ENCODE peak calls at places on chromosomes 4 and X, in nine cellular contexts. J is T-cell, L is psoas muscle, K is upper lobe of right lung, V is EL, H is adipocyte, O is glomerular endothelial cell, S is hippocampal formation, E is mammary epithelial cell. F is an unnamed sample.

GRCh38 chr4:8198206-8198905 is 734 bp upstream of the SH3TC1 start:
- DNase-seq in L (no peak), J (no peak), O (no peak), V (no peak), K (peak; percentile 81), E (peak; percentile 78), H (no peak), S (no peak), F (no peak)

GRCh38 chr4:116599859-116600258 is 485.5 kb downstream of the TRAM1L1 start:
- DNase-seq in J (no peak), V (no peak), S (no peak), H (no peak), L (peak; percentile 11), K (no peak), E (no peak), O (no peak), F (peak; percentile 12)

GRCh38 chr4:112112590-112113170 is 32.6 kb upstream of the FAM241A start:
- DNase-seq in H (no peak), O (no peak), J (no peak), E (no peak), S (no peak), L (no peak), V (no peak), K (no peak), F (no peak)

GRCh38 chrX:40736170-40736505 is 796 bp upstream of the MED14 start:
- DNase-seq in K (no peak), O (no peak), E (no peak), V (no peak), H (no peak), S (no peak), J (no peak), L (no peak), F (no peak)

GRCh38 chr4:112882286-112882685 is 167.2 kb upstream of the ANK2 start:
- DNase-seq in H (no peak), J (no peak), K (no peak), L (no peak), E (no peak), V (no peak), O (no peak), S (no peak), F (no peak)

GRCh38 chrX:123742440-123742839 is 9.6 kb upstream of the THOC2 start:
- DNase-seq in V (no peak), L (no peak), S (no peak), J (no peak), E (no peak), O (no peak), K (no peak), H (no peak), F (no peak)

GRCh38 chr4:139789096-139789495 is 123.5 kb downstream of the MGST2 start:
- DNase-seq in J (no peak), H (no peak), K (no peak), O (no peak), S (no peak), L (no peak), E (no peak), V (no peak), F (no peak)

GRCh38 chr4:101155368-101155767 is 192.0 kb downstream of the PPP3CA start:
- DNase-seq in L (no peak), E (peak; percentile 78), S (no peak), O (no peak), K (no peak), V (peak; percentile 81), J (no peak), H (peak; percentile 72), F (no peak)

GRCh38 chr4:127601029-127601428 is 31.7 kb upstream of the INTU start:
- DNase-seq in E (no peak), L (no peak), O (no peak), J (no peak), K (no peak), S (no peak), H (peak; percentile 78), V (no peak), F (no peak)

GRCh38 chr4:20416800-20417199 is 165.1 kb downstream of the SLIT2 start:
- DNase-seq in E (no peak), S (no peak), V (no peak), H (peak; percentile 46), O (no peak), J (no peak), K (no peak), L (no peak), F (no peak)

GRCh38 chr4:182318256-182318655 is 75.1 kb downstream of the TENM3 start:
- DNase-seq in E (no peak), V (no peak), H (peak; percentile 64), L (no peak), K (no peak), S (no peak), J (no peak), O (no peak), F (no peak)

GRCh38 chrX:7828594-7828993 is 14.4 kb upstream of the VCX start:
- DNase-seq in E (no peak), H (no peak), J (no peak), K (no peak), L (no peak), S (no peak), O (no peak), V (no peak), F (peak; percentile 4)

GRCh38 chr4:156497486-156497885 is 474.1 kb downstream of the PDGFC start:
- DNase-seq in H (no peak), K (no peak), L (no peak), O (no peak), V (no peak), S (no peak), E (no peak), J (no peak), F (no peak)

GRCh38 chrX:118226060-118226428 is 109.4 kb upstream of the KLHL13 start:
- DNase-seq in J (no peak), H (peak; percentile 51), O (no peak), E (no peak), K (no peak), L (no peak), V (no peak), S (no peak), F (no peak)

GRCh38 chr4:177051473-177052060 is 258.1 kb upstream of the NEIL3 start:
- DNase-seq in H (peak; percentile 19), V (peak; percentile 31), L (no peak), S (no peak), O (peak; percentile 12), K (no peak), E (peak; percentile 30), J (peak; percentile 0), F (peak; percentile 37)

GRCh38 chr4:183289688-183290087 is 30.4 kb downstream of the CLDN22 start:
- DNase-seq in H (no peak), J (no peak), S (no peak), L (no peak), E (no peak), V (no peak), O (no peak), K (no peak), F (peak; percentile 7)

GRCh38 chr4:1469043-1469442 is 62.8 kb upstream of the NKX1-1 start:
- DNase-seq in K (no peak), E (no peak), L (no peak), S (no peak), O (no peak), V (no peak), J (no peak), H (no peak), F (no peak)

GRCh38 chrX:2500091-2500680 is 590 bp downstream of the DHRSX start:
- DNase-seq in J (no peak), H (peak; percentile 62), S (no peak), E (peak; percentile 52), O (no peak), V (peak; percentile 54), L (peak; percentile 46), K (peak; percentile 79), F (no peak)

GRCh38 chr4:158769175-158769831 is 477 bp downstream of the FNIP2 start:
- DNase-seq in V (peak; percentile 50), E (peak; percentile 52), K (peak; percentile 76), H (peak; percentile 71), L (peak; percentile 53), J (peak; percentile 25), O (no peak), S (peak; percentile 57), F (no peak)

GRCh38 chr4:53476232-53477037 is 99.0 kb downstream of the FIP1L1 start:
- DNase-seq in H (peak; percentile 98), K (no peak), S (no peak), O (no peak), J (no peak), E (peak; percentile 98), L (peak; percentile 49), V (peak; percentile 96), F (no peak)

GRCh38 chr4:32789026-32789608 is 2068.9 kb downstream of the PCDH7 start:
- DNase-seq in S (no peak), H (peak; percentile 89), O (no peak), L (no peak), K (no peak), E (peak; percentile 1), V (no peak), J (no peak), F (no peak)

GRCh38 chr4:8675383-8675782 is 82.8 kb downstream of the CPZ start:
- DNase-seq in H (peak; percentile 11), V (peak; percentile 8), L (no peak), S (no peak), K (peak; percentile 57), J (no peak), O (no peak), E (no peak), F (peak; percentile 18)

GRCh38 chr4:180455226-180455625 is 1788.0 kb upstream of the TENM3 start:
- DNase-seq in L (no peak), K (no peak), V (no peak), O (no peak), E (peak; percentile 43), S (no peak), H (no peak), J (no peak), F (no peak)

GRCh38 chr4:172225457-172225856 is 412.3 kb downstream of the GALNTL6 start:
- DNase-seq in L (no peak), J (no peak), V (no peak), E (no peak), S (no peak), K (no peak), O (no peak), H (no peak), F (no peak)

GRCh38 chr4:185730387-185730786 is 81.6 kb downstream of the SORBS2 start:
- DNase-seq in S (no peak), E (peak; percentile 27), H (peak; percentile 35), K (no peak), V (no peak), O (no peak), J (no peak), L (no peak), F (peak; percentile 27)

GRCh38 chr4:139950568-139950967 is 203.4 kb downstream of the MAML3 start:
- DNase-seq in K (no peak), L (no peak), S (no peak), J (no peak), O (no peak), E (peak; percentile 51), H (no peak), V (peak; percentile 38), F (peak; percentile 74)

GRCh38 chrX:37921758-37922157 is 74.4 kb upstream of the DYNLT3 start:
- DNase-seq in K (no peak), O (no peak), H (peak; percentile 6), V (peak; percentile 36), S (no peak), E (peak; percentile 82), J (no peak), L (no peak), F (no peak)

GRCh38 chr4:73411731-73412414 is 7.8 kb downstream of the ALB start:
- DNase-seq in L (no peak), V (no peak), O (no peak), J (no peak), S (no peak), K (no peak), H (no peak), E (no peak), F (no peak)

GRCh38 chr4:170089274-170089742 is 448 bp downstream of the AADAT start:
- DNase-seq in H (peak; percentile 69), L (no peak), E (peak; percentile 50), S (peak; percentile 56), J (no peak), K (no peak), V (peak; percentile 32), O (peak; percentile 16), F (no peak)

F was measured in DND-41.